ENCODE peak calls at places on chromosomes 7 and 10, in five cellular contexts. One of them, this sample, is unnamed.

GRCh38 chr7:85176197-85176596 is 10.7 kb downstream of the SEMA3D start:
- DNase-seq in ELF-1: no peak
- DNase-seq in caudate nucleus: no peak
- DNase-seq in EH: peak
- DNase-seq in lower lobe of right lung: no peak
- DNase-seq in this sample: no peak

GRCh38 chr7:129781128-129781855 is 169.8 kb downstream of the NRF1 start:
- DNase-seq in ELF-1: no peak
- DNase-seq in EH: no peak
- DNase-seq in caudate nucleus: no peak
- DNase-seq in lower lobe of right lung: no peak
- DNase-seq in this sample: no peak

GRCh38 chr10:93080350-93081046 is 6.8 kb downstream of the CYP26A1 start:
- DNase-seq in ELF-1: peak
- DNase-seq in lower lobe of right lung: peak
- DNase-seq in caudate nucleus: no peak
- DNase-seq in EH: peak
- DNase-seq in this sample: peak

GRCh38 chr7:108073305-108074070 is 56.7 kb downstream of the LAMB4 start:
- DNase-seq in EH: no peak
- DNase-seq in ELF-1: no peak
- DNase-seq in lower lobe of right lung: no peak
- DNase-seq in caudate nucleus: no peak
- DNase-seq in this sample: no peak

GRCh38 chr10:43623351-43623750 is 17.1 kb downstream of the ZNF485 start:
- DNase-seq in caudate nucleus: no peak
- DNase-seq in ELF-1: no peak
- DNase-seq in EH: peak
- DNase-seq in lower lobe of right lung: no peak
- DNase-seq in this sample: peak

GRCh38 chr10:97575101-97575668 is 2.6 kb downstream of the ANKRD2 start:
- DNase-seq in ELF-1: no peak
- DNase-seq in EH: no peak
- DNase-seq in caudate nucleus: no peak
- DNase-seq in lower lobe of right lung: no peak
- DNase-seq in this sample: peak

GRCh38 chr7:81031996-81032395 is 113.1 kb upstream of the SEMA3C start:
- DNase-seq in ELF-1: no peak
- DNase-seq in EH: no peak
- DNase-seq in caudate nucleus: no peak
- DNase-seq in lower lobe of right lung: no peak
- DNase-seq in this sample: peak

GRCh38 chr10:34866848-34867247 is 51.8 kb upstream of the PARD3 start:
- DNase-seq in caudate nucleus: no peak
- DNase-seq in ELF-1: peak
- DNase-seq in lower lobe of right lung: no peak
- DNase-seq in EH: peak
- DNase-seq in this sample: no peak

GRCh38 chr7:33807779-33808482 is 97.4 kb upstream of the BMPER start:
- DNase-seq in ELF-1: peak
- DNase-seq in caudate nucleus: no peak
- DNase-seq in EH: peak
- DNase-seq in lower lobe of right lung: no peak
- DNase-seq in this sample: peak

GRCh38 chr10:51159841-51160240 is 85.6 kb downstream of the PRKG1 start:
- DNase-seq in ELF-1: no peak
- DNase-seq in lower lobe of right lung: no peak
- DNase-seq in EH: peak
- DNase-seq in caudate nucleus: no peak
- DNase-seq in this sample: no peak

GRCh38 chr7:19455508-19456132 is 253.2 kb downstream of the POLR1F start:
- DNase-seq in caudate nucleus: no peak
- DNase-seq in ELF-1: peak
- DNase-seq in lower lobe of right lung: no peak
- DNase-seq in EH: no peak
- DNase-seq in this sample: no peak

GRCh38 chr10:74936577-74937445 is 110.4 kb downstream of the KAT6B start:
- DNase-seq in ELF-1: no peak
- DNase-seq in caudate nucleus: no peak
- DNase-seq in lower lobe of right lung: no peak
- DNase-seq in EH: peak
- DNase-seq in this sample: no peak

This sample was measured in RCC 7860.